ENCODE peak calls at places on chromosomes 5 and 9, in six cellular contexts. One of them, this sample, is unnamed. For H3K4me1 and H3K36me3, the result is how much of the 10 kb centered on the place peaks cover.

GRCh38 chr5:53063176-53063575 is 46.4 kb downstream of the MOCS2 start:
- DNase-seq in OCI-LY7: no peak
- DNase-seq in Peyer's patch: no peak
- DNase-seq in psoas muscle: no peak
- DNase-seq in upper lobe of right lung: no peak
- DNase-seq in uterus: no peak
- DNase-seq in this sample: no peak

GRCh38 chr5:39005566-39006232 is 68.5 kb downstream of the RICTOR start:
- DNase-seq in upper lobe of right lung: no peak
- DNase-seq in psoas muscle: no peak
- DNase-seq in Peyer's patch: no peak
- DNase-seq in OCI-LY7: peak
- DNase-seq in uterus: no peak
- DNase-seq in this sample: no peak

GRCh38 chr5:169786219-169786618 is 149.1 kb downstream of the DOCK2 start:
- DNase-seq in uterus: no peak
- DNase-seq in Peyer's patch: no peak
- DNase-seq in upper lobe of right lung: no peak
- DNase-seq in psoas muscle: no peak
- DNase-seq in OCI-LY7: no peak
- DNase-seq in this sample: no peak

GRCh38 chr5:173873296-173873922 is 14.7 kb upstream of the CPEB4 start:
- DNase-seq in upper lobe of right lung: no peak
- DNase-seq in OCI-LY7: no peak
- DNase-seq in uterus: no peak
- DNase-seq in Peyer's patch: no peak
- DNase-seq in psoas muscle: no peak
- DNase-seq in this sample: no peak

GRCh38 chr5:74252033-74252430 is 388.5 kb downstream of the ENC1 start:
- DNase-seq in Peyer's patch: no peak
- DNase-seq in psoas muscle: peak
- DNase-seq in OCI-LY7: no peak
- DNase-seq in uterus: peak
- DNase-seq in upper lobe of right lung: no peak
- DNase-seq in this sample: no peak

GRCh38 chr9:5389109-5389732 is 48.5 kb downstream of the PLGRKT start:
- DNase-seq in Peyer's patch: no peak
- DNase-seq in OCI-LY7: no peak
- DNase-seq in psoas muscle: no peak
- DNase-seq in uterus: no peak
- DNase-seq in upper lobe of right lung: no peak
- DNase-seq in this sample: no peak

GRCh38 chr5:134509308-134510040 is 16.0 kb upstream of the JADE2 start:
- DNase-seq in uterus: no peak
- DNase-seq in OCI-LY7: no peak
- DNase-seq in Peyer's patch: peak
- DNase-seq in psoas muscle: peak
- DNase-seq in upper lobe of right lung: no peak
- DNase-seq in this sample: no peak

GRCh38 chr9:113005777-113006176 is 6.2 kb downstream of the ZNF883 start:
- DNase-seq in Peyer's patch: no peak
- DNase-seq in psoas muscle: no peak
- DNase-seq in upper lobe of right lung: no peak
- DNase-seq in OCI-LY7: no peak
- DNase-seq in uterus: no peak
- DNase-seq in this sample: no peak

GRCh38 chr5:39476466-39477215 is 51.9 kb upstream of the DAB2 start:
- DNase-seq in Peyer's patch: no peak
- DNase-seq in OCI-LY7: no peak
- DNase-seq in upper lobe of right lung: no peak
- DNase-seq in uterus: no peak
- DNase-seq in psoas muscle: no peak
- DNase-seq in this sample: no peak

GRCh38 chr9:9257999-9258398 is 1354.8 kb downstream of the PTPRD start:
- DNase-seq in psoas muscle: no peak
- DNase-seq in uterus: no peak
- DNase-seq in upper lobe of right lung: no peak
- DNase-seq in OCI-LY7: no peak
- DNase-seq in Peyer's patch: no peak
- DNase-seq in this sample: no peak

GRCh38 chr5:56606202-56606601 is 209.1 kb upstream of the MAP3K1 start:
- DNase-seq in OCI-LY7: no peak
- DNase-seq in uterus: no peak
- DNase-seq in psoas muscle: no peak
- DNase-seq in Peyer's patch: peak
- DNase-seq in upper lobe of right lung: no peak
- DNase-seq in this sample: no peak

GRCh38 chr5:82142217-82142841 is 135.8 kb downstream of the RPS23 start:
- DNase-seq in Peyer's patch: no peak
- DNase-seq in upper lobe of right lung: no peak
- DNase-seq in OCI-LY7: no peak
- DNase-seq in uterus: no peak
- DNase-seq in psoas muscle: no peak
- DNase-seq in this sample: no peak

GRCh38 chr5:135644816-135645215 is 66.0 kb upstream of the CXCL14 start:
- DNase-seq in Peyer's patch: no peak
- DNase-seq in OCI-LY7: no peak
- DNase-seq in upper lobe of right lung: no peak
- DNase-seq in psoas muscle: no peak
- DNase-seq in uterus: no peak
- DNase-seq in this sample: no peak

GRCh38 chr9:122457787-122458186 is 19.9 kb downstream of the OR1J1 start:
- DNase-seq in OCI-LY7: no peak
- DNase-seq in upper lobe of right lung: no peak
- DNase-seq in psoas muscle: no peak
- DNase-seq in uterus: no peak
- DNase-seq in Peyer's patch: no peak
- DNase-seq in this sample: no peak

GRCh38 chr9:73183917-73184861 is 32.5 kb downstream of the ANXA1 start:
- DNase-seq in Peyer's patch: no peak
- DNase-seq in OCI-LY7: peak
- DNase-seq in uterus: no peak
- DNase-seq in psoas muscle: no peak
- DNase-seq in upper lobe of right lung: no peak
- DNase-seq in this sample: no peak

GRCh38 chr5:466661-467310 is 23.8 kb downstream of the EXOC3 start:
- DNase-seq in psoas muscle: no peak
- DNase-seq in Peyer's patch: peak
- DNase-seq in upper lobe of right lung: peak
- DNase-seq in OCI-LY7: no peak
- DNase-seq in uterus: peak
- DNase-seq in this sample: no peak

GRCh38 chr5:175216991-175217390 is 227.0 kb downstream of the DRD1 start:
- DNase-seq in psoas muscle: peak
- DNase-seq in Peyer's patch: no peak
- DNase-seq in uterus: no peak
- DNase-seq in OCI-LY7: no peak
- DNase-seq in upper lobe of right lung: no peak
- DNase-seq in this sample: no peak

GRCh38 chr9:87792831-87793288 is 66.9 kb downstream of the CTSL start:
- DNase-seq in uterus: peak
- DNase-seq in OCI-LY7: peak
- DNase-seq in Peyer's patch: peak
- DNase-seq in upper lobe of right lung: peak
- DNase-seq in psoas muscle: peak
- DNase-seq in this sample: peak

GRCh38 chr5:167820266-167820988 is 471.0 kb upstream of the WWC1 start:
- DNase-seq in OCI-LY7: no peak
- DNase-seq in Peyer's patch: no peak
- DNase-seq in upper lobe of right lung: no peak
- DNase-seq in psoas muscle: no peak
- DNase-seq in uterus: no peak
- DNase-seq in this sample: no peak

GRCh38 chr5:68329554-68329953 is 114.0 kb downstream of the PIK3R1 start:
- DNase-seq in Peyer's patch: no peak
- DNase-seq in upper lobe of right lung: no peak
- DNase-seq in uterus: no peak
- DNase-seq in psoas muscle: no peak
- DNase-seq in OCI-LY7: no peak
- DNase-seq in this sample: no peak

DNA sequence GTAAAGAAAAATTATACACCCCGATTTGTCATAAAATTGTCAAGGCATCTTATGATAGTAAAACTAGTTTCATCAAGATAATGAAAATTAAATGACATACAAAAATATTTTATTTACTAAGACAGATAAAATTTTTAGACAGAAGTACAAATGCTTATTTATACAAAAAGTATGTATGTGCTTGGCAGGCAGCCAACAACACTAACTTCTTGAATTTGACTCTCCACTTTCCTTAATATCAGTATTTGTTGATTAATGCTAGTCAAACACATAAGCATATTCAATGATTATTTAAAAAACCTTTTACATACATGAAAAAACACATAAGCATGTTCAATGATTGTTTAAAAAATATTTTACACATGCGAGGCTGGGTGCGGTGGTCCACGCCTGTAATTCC is 1079.9 kb upstream of the CDH6 start:
- DNase-seq in Peyer's patch: no peak
- DNase-seq in psoas muscle: no peak
- DNase-seq in upper lobe of right lung: no peak
- DNase-seq in OCI-LY7: no peak
- DNase-seq in uterus: no peak
- DNase-seq in this sample: no peak
- H3K4me1 ChIP-seq in Peyer's patch: under half
- H3K4me1 ChIP-seq in psoas muscle: under half
- H3K4me1 ChIP-seq in upper lobe of right lung: under half
- H3K4me1 ChIP-seq in OCI-LY7: under half
- H3K4me1 ChIP-seq in uterus: under half
- H3K4me1 ChIP-seq in this sample: under half

GRCh38 chr9:86318187-86318586 is 35.8 kb upstream of the ISCA1 start:
- DNase-seq in upper lobe of right lung: no peak
- DNase-seq in psoas muscle: no peak
- DNase-seq in OCI-LY7: no peak
- DNase-seq in uterus: no peak
- DNase-seq in Peyer's patch: no peak
- DNase-seq in this sample: no peak
- H3K36me3 ChIP-seq in upper lobe of right lung: half or more
- H3K36me3 ChIP-seq in psoas muscle: under half
- H3K36me3 ChIP-seq in OCI-LY7: half or more
- H3K36me3 ChIP-seq in uterus: under half
- H3K36me3 ChIP-seq in Peyer's patch: under half
- H3K36me3 ChIP-seq in this sample: half or more

DNA sequence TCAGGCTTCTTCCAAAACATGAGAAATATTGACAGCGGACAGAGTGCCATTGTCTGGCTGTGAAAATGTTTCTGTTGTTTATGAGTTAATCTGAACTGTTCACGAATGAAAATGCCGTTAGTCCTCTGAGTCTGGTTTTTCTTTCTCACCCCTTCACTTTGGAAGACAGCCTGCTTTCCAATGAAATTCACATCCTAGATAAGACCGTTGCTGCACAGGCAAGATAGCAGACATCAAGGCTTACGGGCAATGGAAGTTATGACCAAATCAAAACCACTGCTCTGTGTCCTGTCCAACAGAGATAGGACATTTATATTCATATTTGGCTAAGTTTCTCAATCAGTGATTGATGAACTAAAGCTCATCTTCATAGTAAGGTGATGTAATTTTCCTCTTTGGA is 180.0 kb upstream of the DMAC1 start:
- DNase-seq in upper lobe of right lung: no peak
- DNase-seq in Peyer's patch: no peak
- DNase-seq in psoas muscle: no peak
- DNase-seq in uterus: no peak
- DNase-seq in OCI-LY7: no peak
- DNase-seq in this sample: no peak
- H3K4me1 ChIP-seq in upper lobe of right lung: under half
- H3K4me1 ChIP-seq in Peyer's patch: under half
- H3K4me1 ChIP-seq in psoas muscle: under half
- H3K4me1 ChIP-seq in uterus: under half
- H3K4me1 ChIP-seq in OCI-LY7: half or more
- H3K4me1 ChIP-seq in this sample: under half

GRCh38 chr9:127444921-127445850 is 6.0 kb downstream of the RPL12 start:
- DNase-seq in Peyer's patch: no peak
- DNase-seq in OCI-LY7: peak
- DNase-seq in upper lobe of right lung: no peak
- DNase-seq in psoas muscle: no peak
- DNase-seq in uterus: no peak
- DNase-seq in this sample: no peak
- H3K36me3 ChIP-seq in Peyer's patch: under half
- H3K36me3 ChIP-seq in OCI-LY7: half or more
- H3K36me3 ChIP-seq in upper lobe of right lung: half or more
- H3K36me3 ChIP-seq in psoas muscle: under half
- H3K36me3 ChIP-seq in uterus: under half
- H3K36me3 ChIP-seq in this sample: half or more

This sample was measured in effector memory CD4-positive, alpha-beta T cell.